ENCODE peak calls at places on chromosome 16, in nine cellular contexts. X, Z, N, B, Q, D, T, U and C are unnamed samples.
A peak's percentile ranks its signal among the peaks of the same experiment; 100 is the strongest.

GRCh38 chr16:62913924-62914323 is 877.7 kb upstream of the CDH8 start:
- DNase-seq in Q (no peak), U (no peak), Z (no peak), B (no peak), D (no peak), T (no peak), X (no peak), N (no peak), C (no peak)

GRCh38 chr16:88465387-88465983 is 12.4 kb downstream of the ZFPM1 start:
- DNase-seq in B (no peak), X (no peak), Q (no peak), D (no peak), N (no peak), T (no peak), Z (no peak), U (no peak), C (no peak)

GRCh38 chr16:17460890-17461289 is 9.9 kb downstream of the XYLT1 start:
- DNase-seq in D (no peak), T (peak; percentile 64), B (no peak), N (no peak), X (no peak), Q (no peak), U (no peak), Z (no peak), C (no peak)

GRCh38 chr16:28866454-28866804 is 2.8 kb downstream of the SH2B1 start:
- DNase-seq in Q (no peak), B (no peak), U (no peak), D (no peak), Z (no peak), N (no peak), T (no peak), X (no peak), C (no peak)

GRCh38 chr16:57184890-57185445 is 871 bp downstream of the PSME3IP1 start:
- DNase-seq in X (no peak), B (no peak), Z (no peak), D (no peak), Q (peak; percentile 53), T (peak; percentile 55), N (no peak), U (no peak), C (peak; percentile 17)

GRCh38 chr16:50259334-50260205 is 6.8 kb upstream of the ADCY7 start:
- DNase-seq in B (no peak), D (no peak), U (no peak), N (no peak), X (no peak), Q (no peak), Z (no peak), T (no peak), C (peak; percentile 57)

GRCh38 chr16:58678716-58679115 is 5.9 kb downstream of the SLC38A7 start:
- DNase-seq in B (no peak), U (peak; percentile 50), D (no peak), Z (peak; percentile 24), X (no peak), N (peak; percentile 35), T (peak; percentile 73), Q (no peak), C (peak; percentile 19)

GRCh38 chr16:72938426-72939164 is 109.3 kb downstream of the ZFHX3 start:
- DNase-seq in B (peak; percentile 73), Z (peak; percentile 77), X (no peak), N (peak; percentile 12), U (peak; percentile 75), Q (peak; percentile 82), T (no peak), D (no peak), C (no peak)

GRCh38 chr16:8905168-8905762 is 23.1 kb downstream of the LITAFD start:
- DNase-seq in Z (no peak), T (peak; percentile 69), B (no peak), N (peak; percentile 54), U (no peak), X (no peak), Q (peak; percentile 52), D (peak; percentile 20), C (peak; percentile 67)

GRCh38 chr16:89993377-89993776 is 25.9 kb downstream of the DBNDD1 start:
- DNase-seq in N (no peak), U (no peak), D (no peak), X (no peak), Z (no peak), T (no peak), B (no peak), Q (no peak), C (no peak)

GRCh38 chr16:89994389-89994720 is 24.9 kb downstream of the DBNDD1 start:
- DNase-seq in N (no peak), T (no peak), B (no peak), Z (no peak), Q (no peak), X (no peak), U (no peak), D (no peak), C (no peak)

GRCh38 chr16:89996178-89996489 is 23.1 kb downstream of the DBNDD1 start:
- DNase-seq in N (no peak), T (no peak), Z (no peak), X (no peak), Q (no peak), U (no peak), D (no peak), B (no peak), C (no peak)

GRCh38 chr16:89990799-89991198 is 28.5 kb downstream of the DBNDD1 start:
- DNase-seq in Q (no peak), U (no peak), D (no peak), X (no peak), Z (no peak), B (no peak), T (no peak), N (no peak), C (no peak)

DNA sequence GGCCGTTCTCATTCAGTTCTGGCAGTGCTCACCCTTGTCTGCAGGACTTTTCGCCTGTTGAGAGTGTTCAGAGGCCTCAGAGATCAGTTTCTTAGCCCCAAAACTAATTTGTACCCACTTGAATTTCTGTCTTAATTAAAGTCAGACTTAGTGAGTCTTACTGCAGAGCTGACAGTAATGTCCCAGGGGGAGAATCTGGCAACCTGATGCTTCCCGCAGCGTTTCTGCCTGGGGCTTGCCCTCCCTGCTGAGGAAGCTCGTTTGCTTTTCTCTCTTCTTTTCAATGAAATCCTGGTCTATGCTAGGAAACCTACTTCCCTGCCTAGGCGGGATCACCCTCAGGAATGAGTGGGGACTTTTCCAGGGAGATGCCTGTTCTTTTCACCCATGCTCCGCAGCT is 25.3 kb downstream of the DBNDD1 start:
- DNase-seq in D (no peak), X (no peak), Q (no peak), Z (no peak), B (no peak), N (peak; percentile 35), T (no peak), U (no peak), C (no peak)
- H3K4me3 ChIP-seq in D (no peak overlapping the region), X (no peak overlapping the region), Q (no peak overlapping the region), Z (no peak overlapping the region), B (no peak overlapping the region), N (no peak overlapping the region), T (no peak overlapping the region), U (no peak overlapping the region), C (no peak overlapping the region)

DNA sequence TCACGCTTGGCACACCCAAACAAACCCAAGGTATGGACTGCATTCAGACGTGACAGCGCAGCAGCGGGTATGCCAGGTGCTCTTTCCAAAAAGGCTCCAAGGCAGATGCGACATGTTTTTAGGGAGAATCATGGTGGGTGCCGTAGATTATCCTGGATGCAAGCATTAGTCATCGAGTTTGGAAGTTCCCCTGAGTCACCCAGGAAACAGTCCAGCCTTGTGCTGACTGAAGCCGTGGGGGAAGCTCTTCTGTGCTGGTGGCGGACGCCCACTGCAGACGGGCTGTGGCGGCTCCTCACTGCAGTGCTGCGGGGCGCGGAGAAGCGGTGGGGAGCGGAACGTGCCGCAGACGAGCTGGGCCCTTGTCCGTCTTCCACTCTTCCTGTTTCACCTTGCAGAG is 13.9 kb downstream of the JPT2 start:
- DNase-seq in B (no peak), X (no peak), U (no peak), Q (peak; percentile 98), D (no peak), Z (no peak), T (no peak), N (peak; percentile 36), C (no peak)
- H3K36me3 ChIP-seq in B (peaks cover 83% of the 10 kb centered on the region), X (peaks cover 1% of the 10 kb centered on the region), U (peaks cover 5% of the 10 kb centered on the region), Q (peaks cover 61% of the 10 kb centered on the region), D (peaks cover 93% of the 10 kb centered on the region), Z (peaks cover 12% of the 10 kb centered on the region), T (peaks cover 46% of the 10 kb centered on the region), N (peaks cover 43% of the 10 kb centered on the region), C (peaks cover 30% of the 10 kb centered on the region)

DNA sequence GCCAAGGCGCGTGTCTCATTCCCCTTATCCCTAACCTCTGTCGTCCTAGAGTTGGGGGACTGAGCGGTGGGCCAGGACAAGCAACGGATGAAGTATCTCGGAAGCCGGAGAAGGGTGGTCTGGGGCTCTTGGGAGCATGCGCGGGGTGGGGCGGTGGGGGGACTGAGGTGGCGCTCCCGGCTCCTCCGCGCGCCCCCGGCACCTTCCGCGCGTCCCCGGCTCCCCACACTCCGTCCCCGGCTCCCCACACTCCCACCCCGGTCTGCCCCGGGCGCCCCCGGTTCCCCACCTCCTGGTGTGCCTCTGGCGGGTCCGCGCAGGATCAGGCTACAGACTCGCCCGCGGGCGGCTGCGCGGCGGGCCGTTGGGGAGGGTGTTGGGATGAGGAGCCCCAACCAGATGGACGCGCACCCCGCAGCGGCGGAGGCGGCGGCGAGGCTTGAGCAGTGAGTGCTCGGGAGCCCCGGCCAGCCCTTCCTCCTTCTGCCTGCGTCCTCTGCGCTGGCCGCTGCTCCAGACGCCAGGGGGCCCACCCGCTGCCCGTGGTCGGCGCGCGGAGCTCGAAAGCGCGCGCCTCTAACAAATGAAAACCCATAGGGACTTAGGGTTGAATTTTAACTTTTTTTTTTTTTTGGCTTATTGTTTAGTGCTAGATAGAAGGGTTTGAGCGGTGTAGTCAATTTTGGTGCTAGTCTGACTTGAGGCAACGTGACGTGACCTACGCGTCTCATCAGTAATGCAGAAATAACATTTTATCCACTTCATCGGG is 5.6 kb upstream of the CRYM start:
- DNase-seq in T (peak; percentile 59), X (peak; percentile 37), N (peak; percentile 77), U (no peak), Z (peak; percentile 16), D (peak; percentile 58), B (peak; percentile 60), Q (no peak), C (peak; percentile 90)
- H3K4me3 ChIP-seq in T (peak overlapping the region; percentile 60), X (peak overlapping the region; percentile 38), N (peak overlapping the region; percentile 83), U (no peak overlapping the region), Z (no peak overlapping the region), D (peak overlapping the region; percentile 48), B (peak overlapping the region; percentile 44), Q (peak overlapping the region; percentile 84), C (peak overlapping the region; percentile 65)

GRCh38 chr16:24781256-24781655 is 51.8 kb downstream of the TNRC6A start:
- DNase-seq in D (no peak), U (no peak), N (no peak), B (no peak), Q (no peak), T (no peak), X (no peak), Z (no peak), C (no peak)

GRCh38 chr16:24776486-24777220 is 47.2 kb downstream of the TNRC6A start:
- DNase-seq in X (no peak), Z (peak; percentile 28), D (no peak), T (no peak), U (peak; percentile 13), Q (no peak), N (no peak), B (no peak), C (no peak)

GRCh38 chr16:24775455-24775854 is 46.0 kb downstream of the TNRC6A start:
- DNase-seq in B (no peak), Z (peak; percentile 64), T (no peak), U (peak; percentile 28), X (no peak), D (no peak), Q (no peak), N (peak; percentile 80), C (no peak)

GRCh38 chr16:24774510-24774909 is 45.1 kb downstream of the TNRC6A start:
- DNase-seq in N (no peak), Q (no peak), X (no peak), Z (no peak), B (no peak), D (no peak), T (no peak), U (no peak), C (no peak)

GRCh38 chr16:24778676-24779075 is 49.2 kb downstream of the TNRC6A start:
- DNase-seq in Q (peak; percentile 47), D (no peak), N (no peak), Z (no peak), X (no peak), B (no peak), U (no peak), T (no peak), C (no peak)
- H3K36me3 ChIP-seq in Q (peaks cover 28% of the 10 kb centered on the region), D (peaks cover 76% of the 10 kb centered on the region), N (peaks cover 74% of the 10 kb centered on the region), Z (peaks cover 7% of the 10 kb centered on the region), X (peaks cover 1% of the 10 kb centered on the region), B (peaks cover 75% of the 10 kb centered on the region), U (peaks cover 2% of the 10 kb centered on the region), T (peaks cover 48% of the 10 kb centered on the region), C (peaks cover 52% of the 10 kb centered on the region)